ENCODE peak calls at places on chromosomes 12 and 14, in eight cellular contexts. G, Z, P, L, V, I, M and J are unnamed samples.

GRCh38 chr14:22070119-22070982 is 396.7 kb upstream of the OR4E1 start:
- DNase-seq in G (no peak), Z (peak), P (no peak), L (no peak), V (peak), I (peak), M (peak), J (peak)

GRCh38 chr12:57729321-57729844 is 9.2 kb downstream of the AGAP2 start:
- DNase-seq in G (no peak), Z (no peak), P (no peak), L (no peak), V (no peak), I (no peak), M (no peak), J (no peak)

GRCh38 chr12:124352839-124353238 is 57.9 kb downstream of the RFLNA start:
- DNase-seq in G (no peak), Z (peak), P (peak), L (peak), V (peak), I (peak), M (no peak), J (no peak)

GRCh38 chr12:2239376-2240010 is 186.7 kb downstream of the CACNA1C start:
- DNase-seq in G (no peak), Z (no peak), P (no peak), L (no peak), V (peak), I (peak), M (no peak), J (no peak)

GRCh38 chr12:118377891-118378470 is 1.6 kb downstream of the SUDS3 start:
- DNase-seq in G (peak), Z (peak), P (peak), L (peak), V (peak), I (peak), M (peak), J (peak)

GRCh38 chr12:6334940-6335450 is 6.9 kb downstream of the TNFRSF1A start:
- DNase-seq in G (no peak), Z (no peak), P (no peak), L (peak), V (peak), I (no peak), M (no peak), J (no peak)

GRCh38 chr12:104535383-104535782 is 78.6 kb downstream of the CHST11 start:
- DNase-seq in G (no peak), Z (no peak), P (no peak), L (no peak), V (no peak), I (no peak), M (no peak), J (no peak)

GRCh38 chr12:6226002-6226700 is 26.0 kb downstream of the CD9 start:
- DNase-seq in G (no peak), Z (no peak), P (no peak), L (peak), V (peak), I (peak), M (no peak), J (no peak)

GRCh38 chr12:868722-869121 is 80.8 kb downstream of the RAD52 start:
- DNase-seq in G (no peak), Z (no peak), P (no peak), L (no peak), V (no peak), I (no peak), M (no peak), J (no peak)

GRCh38 chr12:122137681-122138080 is 36.3 kb downstream of the IL31 start:
- DNase-seq in G (no peak), Z (no peak), P (no peak), L (no peak), V (no peak), I (no peak), M (no peak), J (no peak)

GRCh38 chr12:49031573-49032161 is 13.1 kb upstream of the PRKAG1 start:
- DNase-seq in G (no peak), Z (no peak), P (no peak), L (no peak), V (no peak), I (no peak), M (no peak), J (no peak)

GRCh38 chr12:88947486-88948043 is 367.3 kb upstream of the KITLG start:
- DNase-seq in G (no peak), Z (no peak), P (no peak), L (no peak), V (no peak), I (no peak), M (no peak), J (no peak)

GRCh38 chr12:88951177-88951576 is 370.9 kb upstream of the KITLG start:
- DNase-seq in G (no peak), Z (no peak), P (no peak), L (no peak), V (no peak), I (no peak), M (no peak), J (no peak)

GRCh38 chr12:88945041-88945732 is 364.9 kb upstream of the KITLG start:
- DNase-seq in G (no peak), Z (no peak), P (no peak), L (no peak), V (no peak), I (peak), M (no peak), J (no peak)

GRCh38 chr12:88944403-88944802 is 364.1 kb upstream of the KITLG start:
- DNase-seq in G (no peak), Z (no peak), P (no peak), L (peak), V (no peak), I (peak), M (no peak), J (no peak)

GRCh38 chr12:88946377-88946997 is 366.2 kb upstream of the KITLG start:
- DNase-seq in G (no peak), Z (no peak), P (no peak), L (peak), V (no peak), I (peak), M (peak), J (no peak)
- TF ChIP-seq CTCF in G (no peak), Z (peak), P (no peak), L (peak), V (no peak), I (peak), M (no peak), J (no peak)

GRCh38 chr14:58068306-58068705 is 83.7 kb downstream of the ARMH4 start:
- DNase-seq in G (no peak), Z (no peak), P (no peak), L (no peak), V (no peak), I (no peak), M (no peak), J (no peak)

GRCh38 chr14:58071341-58071740 is 80.7 kb downstream of the ARMH4 start:
- DNase-seq in G (no peak), Z (no peak), P (no peak), L (no peak), V (no peak), I (no peak), M (no peak), J (no peak)

GRCh38 chr14:58073516-58073915 is 78.5 kb downstream of the ARMH4 start:
- DNase-seq in G (no peak), Z (no peak), P (no peak), L (no peak), V (no peak), I (no peak), M (no peak), J (no peak)

GRCh38 chr14:58077621-58078020 is 74.4 kb downstream of the ARMH4 start:
- DNase-seq in G (no peak), Z (no peak), P (no peak), L (peak), V (no peak), I (peak), M (no peak), J (no peak)

DNA sequence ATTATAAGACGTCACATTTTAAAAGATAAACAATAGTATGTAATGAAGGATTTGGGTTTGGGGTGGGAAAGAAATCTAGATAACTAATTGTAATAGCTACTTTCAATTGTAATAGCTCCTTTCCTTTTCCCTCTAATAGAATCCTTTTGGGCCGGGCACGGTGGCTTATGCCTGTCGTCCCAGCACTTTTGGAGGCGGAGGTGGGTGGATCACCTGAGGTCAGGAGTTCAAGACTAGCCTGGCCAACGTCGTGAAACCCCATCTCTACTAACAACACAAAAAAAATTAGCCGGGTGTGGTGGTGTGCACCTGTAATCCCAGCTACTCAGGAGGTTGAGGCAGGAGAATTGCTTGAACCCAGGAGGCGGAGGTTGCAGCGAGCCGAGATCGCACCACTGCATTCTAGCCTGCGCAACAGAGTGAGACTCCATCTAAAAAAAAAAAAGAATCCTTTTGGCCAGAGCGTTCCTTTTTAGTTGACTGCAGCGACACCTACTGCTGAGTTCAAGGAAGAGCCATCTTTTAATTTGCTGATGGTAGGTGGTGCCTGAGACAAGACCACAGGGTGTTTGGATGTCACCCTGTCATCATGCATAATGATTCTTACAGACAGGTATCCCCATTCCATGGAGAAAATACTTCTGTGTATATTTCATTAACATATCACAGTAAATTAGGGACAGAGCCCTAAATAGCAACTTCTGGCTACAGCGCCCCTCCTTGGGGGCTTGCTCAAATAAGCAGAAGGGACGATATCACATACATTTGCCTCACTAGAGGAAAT is 79.5 kb downstream of the ARMH4 start:
- DNase-seq in G (peak), Z (peak), P (peak), L (peak), V (peak), I (peak), M (peak), J (no peak)
- TF ChIP-seq CTCF in G (peak), Z (peak), P (peak), L (peak), V (peak), I (peak), M (peak), J (no peak)

GRCh38 chr12:102958073-102958829 is 777 bp downstream of the ASCL1 start:
- DNase-seq in G (peak), Z (peak), P (no peak), L (peak), V (no peak), I (peak), M (no peak), J (no peak)
- TF ChIP-seq CTCF in G (no peak), Z (no peak), P (no peak), L (no peak), V (no peak), I (no peak), M (no peak), J (no peak)

GRCh38 chr14:34461334-34462131 is 507 bp downstream of the SPTSSA start:
- DNase-seq in G (peak), Z (peak), P (peak), L (peak), V (peak), I (peak), M (peak), J (no peak)
- TF ChIP-seq CTCF in G (no peak), Z (no peak), P (no peak), L (no peak), V (no peak), I (no peak), M (no peak), J (no peak)

DNA sequence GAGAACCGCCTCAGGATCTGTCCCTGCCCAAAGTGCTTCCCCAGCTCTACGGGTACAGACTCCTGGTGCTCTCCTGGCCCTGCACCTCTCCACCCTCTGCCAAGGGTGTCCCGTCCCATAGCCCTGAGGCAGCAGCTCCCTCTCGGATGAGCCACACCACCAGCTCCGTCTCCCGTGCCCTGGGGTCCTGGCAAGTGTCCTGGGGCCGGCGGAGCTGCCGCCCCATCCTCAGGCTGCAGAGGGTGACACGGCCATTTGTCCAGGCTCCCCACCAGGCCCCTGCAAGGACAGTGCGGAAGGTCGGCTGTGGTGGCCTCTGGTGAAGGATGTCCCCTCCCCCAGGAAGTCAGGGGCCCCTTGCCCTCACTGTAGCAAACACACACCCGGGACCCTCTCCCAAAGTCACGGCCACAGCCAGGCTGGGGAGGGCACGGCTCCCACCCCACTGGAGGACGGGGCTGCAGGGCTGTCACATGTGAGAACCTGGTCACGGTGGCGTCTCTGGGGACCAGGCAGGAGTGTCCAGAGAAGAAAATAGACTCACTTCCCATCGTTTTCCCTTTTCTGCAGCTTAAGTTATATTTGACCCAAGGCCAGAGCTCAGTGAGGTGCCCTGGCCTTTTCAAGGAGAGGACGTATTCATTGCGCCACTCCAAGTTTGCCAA is 74.4 kb upstream of the FBRSL1 start:
- DNase-seq in G (no peak), Z (no peak), P (no peak), L (no peak), V (no peak), I (no peak), M (no peak), J (no peak)
- TF ChIP-seq CTCF in G (no peak), Z (no peak), P (no peak), L (no peak), V (no peak), I (no peak), M (no peak), J (no peak)

DNA sequence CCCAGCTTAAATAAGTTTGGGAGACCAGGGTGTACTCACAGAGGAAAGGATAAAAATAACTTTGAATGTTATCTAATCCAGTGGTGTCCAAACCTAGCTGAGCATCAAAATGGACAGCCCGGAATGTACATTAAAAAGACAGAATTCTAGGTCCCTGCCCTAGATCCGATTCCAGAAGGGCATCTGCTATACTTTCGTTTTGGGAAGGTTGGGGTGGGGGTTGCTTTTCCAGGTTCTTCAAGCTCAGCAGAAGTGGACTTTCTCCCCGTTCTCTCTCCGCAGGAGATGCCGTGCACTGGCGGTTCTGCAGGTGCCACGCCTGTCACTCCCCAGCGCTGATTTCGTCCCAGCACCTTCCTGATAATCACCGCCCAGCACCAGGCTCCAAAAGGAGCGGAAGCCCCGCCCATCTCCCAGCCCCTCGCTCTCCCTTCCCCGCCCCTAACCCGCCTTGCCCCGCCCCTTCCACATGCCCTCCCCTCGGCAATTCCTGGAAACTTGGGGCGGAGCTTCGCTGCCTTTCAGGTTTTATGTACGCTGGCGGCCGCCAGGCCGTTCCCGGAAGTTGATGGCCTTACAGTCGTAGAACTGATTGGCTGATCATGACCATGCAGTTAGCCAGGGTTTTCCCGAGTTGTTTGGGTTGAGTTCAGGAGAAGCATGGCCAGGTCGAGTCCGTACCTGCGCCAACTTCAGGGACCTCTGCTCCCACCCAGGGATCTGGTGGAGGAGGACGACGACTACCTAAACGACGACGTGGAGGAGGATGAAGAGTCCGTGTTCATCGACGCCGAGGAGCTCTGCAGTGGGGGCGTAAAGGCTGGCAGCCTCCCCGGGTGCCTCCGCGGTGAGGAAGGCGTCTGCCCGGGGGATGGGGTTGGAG is at the start of gene HELB:
- DNase-seq in G (peak), Z (peak), P (peak), L (peak), V (peak), I (peak), M (peak), J (peak)
- TF ChIP-seq CTCF in G (no peak), Z (no peak), P (no peak), L (no peak), V (no peak), I (no peak), M (no peak), J (no peak)

DNA sequence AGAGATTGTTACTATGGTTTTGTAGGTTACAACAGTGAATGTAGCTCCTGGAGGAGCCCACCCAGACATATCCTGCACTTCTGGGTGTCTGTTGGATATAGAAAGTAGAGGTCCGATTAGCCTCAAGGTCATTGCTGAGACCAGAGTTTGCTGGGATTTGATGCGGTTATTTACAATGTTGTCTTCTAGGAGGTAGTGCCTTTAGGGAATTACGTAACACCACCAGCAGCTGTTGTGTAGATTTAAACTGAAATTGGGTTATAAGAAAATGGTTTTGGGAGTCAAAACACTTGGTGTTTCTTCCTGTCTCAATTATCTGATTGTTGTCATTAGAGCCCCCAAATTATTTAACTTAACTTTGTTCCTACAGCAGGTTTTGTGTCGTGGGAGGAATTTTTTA is 225.3 kb upstream of the PELI2 start:
- DNase-seq in G (no peak), Z (no peak), P (no peak), L (peak), V (no peak), I (no peak), M (no peak), J (no peak)
- TF ChIP-seq CTCF in G (no peak), Z (no peak), P (no peak), L (no peak), V (no peak), I (no peak), M (no peak), J (no peak)

DNA sequence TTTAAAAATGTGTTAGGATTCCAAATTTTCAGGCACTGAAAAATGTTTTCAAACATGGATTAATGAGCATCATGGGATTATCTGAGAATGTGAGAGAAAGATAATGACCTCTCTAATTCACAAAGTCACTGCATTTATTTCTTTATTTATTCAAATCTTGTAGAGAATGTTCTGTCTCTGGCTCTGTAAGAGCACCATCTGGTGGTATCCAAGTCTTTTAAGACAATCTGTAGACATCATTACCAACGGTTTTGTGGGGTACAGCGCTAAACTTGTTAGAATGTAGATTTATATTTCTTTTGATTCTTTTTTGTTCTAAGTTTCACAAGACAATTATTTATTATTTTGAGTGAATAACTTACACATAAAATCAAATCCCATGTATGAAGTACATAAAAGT is 956.0 kb upstream of the NOVA1 start:
- DNase-seq in G (no peak), Z (peak), P (no peak), L (peak), V (no peak), I (peak), M (peak), J (no peak)
- TF ChIP-seq CTCF in G (peak), Z (no peak), P (no peak), L (no peak), V (no peak), I (no peak), M (peak), J (no peak)